ENCODE peak calls at places on chromosomes 3 and 15, in seven cellular contexts. G is HCT116, I is endothelial cell of umbilical vein, N is GM12878, T is A549, R is K562, W is H1. V is an unnamed sample.

GRCh38 chr3:115040673-115041286 is 106.3 kb downstream of the ZBTB20 start:
- DNase-seq in R (no peak), T (peak; percentile 33), G (peak; percentile 16), I (peak; percentile 67), W (no peak), N (peak; percentile 2), V (peak; percentile 37)

GRCh38 chr15:67862771-67863441 is 23.1 kb upstream of the RNU6-1 start:
- DNase-seq in W (no peak), G (no peak), N (peak; percentile 89), I (no peak), T (no peak), R (no peak), V (no peak)

GRCh38 chr15:44173813-44174212 is 21.3 kb downstream of the FRMD5 start:
- DNase-seq in W (no peak), G (no peak), T (no peak), R (no peak), I (no peak), N (no peak), V (no peak)

GRCh38 chr15:89978914-89979313 is 22.2 kb upstream of the ZNF710 start:
- DNase-seq in W (no peak), I (no peak), R (no peak), T (no peak), N (no peak), G (no peak), V (no peak)

GRCh38 chr15:99845009-99845408 is 111.8 kb upstream of the LYSMD4 start:
- DNase-seq in T (no peak), G (no peak), R (no peak), W (no peak), N (no peak), I (no peak), V (no peak)

GRCh38 chr15:100718075-100718980 is 115.9 kb downstream of the ASB7 start:
- DNase-seq in T (no peak), N (no peak), W (peak; percentile 19), G (no peak), I (no peak), R (no peak), V (no peak)

GRCh38 chr3:151584603-151585002 is 123.7 kb upstream of the IGSF10 start:
- DNase-seq in R (no peak), T (no peak), I (peak; percentile 6), G (no peak), W (no peak), N (peak; percentile 5), V (peak; percentile 79)

GRCh38 chr3:57164606-57165573 is at the start of gene IL17RD:
- DNase-seq in R (peak; percentile 94), G (peak; percentile 58), N (no peak), T (peak; percentile 72), W (peak; percentile 92), I (peak; percentile 74), V (peak; percentile 71)

GRCh38 chr3:127588675-127589577 is 1.6 kb downstream of the TPRA1 start:
- DNase-seq in I (peak; percentile 13), T (no peak), G (no peak), N (no peak), W (no peak), R (peak; percentile 27), V (peak; percentile 80)

GRCh38 chr15:92617197-92618037 is 38.2 kb downstream of the FAM174B start:
- DNase-seq in R (peak; percentile 87), N (no peak), T (peak; percentile 72), G (no peak), W (no peak), I (peak; percentile 99), V (no peak)
- TF ChIP-seq POLR2A in R (no peak), N (no peak), T (no peak), G (no peak), W (no peak), I (no peak), V (no peak)

DNA sequence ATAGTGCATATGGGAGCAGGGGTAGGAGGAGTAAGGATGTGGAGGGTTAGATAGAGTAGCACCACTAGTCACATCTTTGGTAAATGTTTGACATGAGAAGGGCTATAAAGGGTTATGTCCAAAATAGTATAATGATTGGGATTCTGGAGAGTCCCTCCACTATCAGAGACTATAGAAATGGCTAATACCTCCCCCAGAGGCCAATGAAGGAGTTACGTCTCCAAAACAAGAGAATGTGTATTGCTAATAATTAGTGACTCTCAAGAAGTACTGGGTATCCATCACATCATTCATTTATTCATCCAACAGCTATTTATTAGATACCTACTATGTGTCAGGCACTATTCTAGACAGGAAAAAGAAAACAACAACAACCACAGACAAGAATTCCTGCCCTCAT is 203.7 kb upstream of the UMPS start:
- DNase-seq in G (no peak), T (no peak), W (no peak), I (no peak), N (no peak), R (peak; percentile 15), V (no peak)
- TF ChIP-seq CTCF in G (peak; percentile 46), T (no peak), W (no peak), I (no peak), N (no peak), R (no peak), V (peak; percentile 18)

GRCh38 chr3:64728428-64728827 is 40.6 kb upstream of the ADAMTS9 start:
- DNase-seq in N (no peak), I (no peak), W (no peak), T (no peak), G (no peak), R (no peak), V (no peak)

GRCh38 chr3:64728994-64729393 is 41.2 kb upstream of the ADAMTS9 start:
- DNase-seq in G (no peak), W (no peak), N (no peak), R (no peak), T (no peak), I (no peak), V (no peak)

GRCh38 chr3:64730651-64731050 is 42.9 kb upstream of the ADAMTS9 start:
- DNase-seq in W (no peak), I (no peak), T (no peak), G (no peak), N (no peak), R (no peak), V (no peak)

GRCh38 chr3:64732570-64732969 is 44.8 kb upstream of the ADAMTS9 start:
- DNase-seq in I (no peak), W (no peak), R (no peak), T (no peak), N (no peak), G (no peak), V (no peak)
- TF ChIP-seq MAX in I (no peak), W (no peak), R (no peak), T (no peak), N (no peak), G (no peak), V (no peak)

GRCh38 chr15:64901914-64902313 is 9.8 kb upstream of the ANKDD1A start:
- DNase-seq in R (no peak), T (no peak), I (no peak), G (no peak), N (no peak), W (no peak), V (peak; percentile 7)

GRCh38 chr15:64901141-64901540 is 10.6 kb upstream of the ANKDD1A start:
- DNase-seq in R (no peak), G (no peak), W (no peak), N (no peak), T (no peak), I (no peak), V (no peak)

GRCh38 chr15:64904189-64904588 is 7.5 kb upstream of the ANKDD1A start:
- DNase-seq in N (no peak), G (no peak), T (no peak), R (no peak), I (no peak), W (no peak), V (no peak)

GRCh38 chr15:64903331-64903950 is 8.3 kb upstream of the ANKDD1A start:
- DNase-seq in N (no peak), I (no peak), W (no peak), T (no peak), G (no peak), R (no peak), V (no peak)

DNA sequence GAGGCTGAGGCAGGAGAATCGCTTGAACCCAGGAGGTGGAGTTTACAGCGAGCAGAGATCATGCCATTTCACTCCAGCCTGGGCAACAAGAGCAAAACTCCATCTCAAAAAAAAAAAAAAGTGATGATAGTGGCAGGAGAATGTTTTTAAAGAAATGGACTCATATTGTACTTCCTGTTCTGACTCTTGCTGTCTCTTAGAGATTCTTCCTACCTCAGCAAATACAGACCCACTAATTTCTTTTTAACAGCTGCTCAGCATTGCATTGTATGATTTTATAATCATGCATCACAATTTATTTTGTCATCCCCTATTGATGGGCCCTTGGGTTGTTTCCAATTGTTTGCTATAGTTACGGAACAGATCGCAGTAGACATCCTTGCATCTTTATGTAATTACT is 8.8 kb upstream of the ANKDD1A start:
- DNase-seq in I (no peak), W (no peak), T (no peak), N (no peak), G (no peak), R (no peak), V (no peak)
- TF ChIP-seq POLR2A in I (no peak), W (no peak), T (no peak), N (no peak), G (no peak), R (no peak), V (no peak)

DNA sequence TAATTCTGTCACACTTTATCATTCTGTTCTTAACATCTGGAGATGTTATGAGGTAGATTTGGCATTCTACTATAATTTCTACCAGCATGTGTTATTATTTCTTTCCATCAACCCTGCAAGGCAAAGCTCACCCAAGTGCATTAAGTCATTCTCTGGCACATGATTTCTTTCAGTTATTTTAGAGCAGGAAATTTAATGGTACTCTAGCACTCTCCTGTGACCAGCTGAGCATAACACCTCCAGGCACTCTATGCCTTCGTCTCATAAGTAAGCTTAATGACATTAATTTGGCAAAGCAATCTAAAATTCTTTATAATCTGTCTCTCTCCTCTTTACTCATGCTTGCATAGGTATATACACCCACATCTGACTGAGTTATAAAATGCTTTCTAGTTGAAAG is 300.2 kb upstream of the GPR149 start:
- DNase-seq in N (no peak), W (no peak), T (no peak), G (no peak), R (no peak), I (no peak), V (no peak)
- TF ChIP-seq CTCF in N (no peak), W (no peak), T (no peak), G (no peak), R (no peak), I (no peak), V (no peak)

DNA sequence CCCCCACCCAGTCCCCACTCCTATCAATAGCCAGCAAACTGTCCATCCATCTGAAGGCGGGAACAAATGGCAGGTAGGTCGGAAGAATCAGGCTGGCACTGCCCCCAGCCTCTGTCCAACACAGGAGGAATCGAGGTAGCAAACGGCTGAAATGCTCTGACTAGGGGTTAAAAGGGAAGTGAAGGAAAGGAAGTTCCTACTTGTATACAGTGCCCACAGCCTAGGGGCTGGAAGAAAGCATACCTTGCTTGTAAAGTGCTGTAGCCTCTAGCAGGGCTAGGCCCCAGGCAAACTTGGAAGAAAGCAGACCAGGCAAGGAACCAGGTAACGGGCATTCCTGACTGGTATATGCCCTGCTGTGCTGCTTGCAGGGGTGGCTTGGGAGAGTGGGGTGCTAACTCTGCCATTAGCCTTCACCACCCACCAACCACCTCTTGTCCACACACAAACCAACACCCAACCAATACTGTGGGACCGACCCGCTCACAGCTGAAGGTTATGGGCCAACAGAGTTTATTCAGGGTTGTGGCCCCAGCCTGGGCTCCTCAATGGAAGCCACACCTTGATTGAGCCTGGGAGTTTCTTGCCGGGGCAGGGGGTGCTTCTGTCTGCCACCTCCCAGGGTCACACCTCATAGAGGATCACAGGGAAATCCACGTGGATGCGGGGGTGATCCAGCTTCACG is 2.4 kb downstream of the TUSC2 start:
- DNase-seq in N (no peak), T (no peak), R (no peak), I (no peak), W (no peak), G (no peak), V (no peak)
- TF ChIP-seq MAX in N (no peak), T (no peak), R (no peak), I (no peak), W (no peak), G (no peak), V (no peak)

V was measured in NB4.